ENCODE peak calls at places on chromosomes 7 and 10, in ten cellular contexts. F, Z, S, R, Q, Y, P, V, B and G are unnamed samples.

GRCh38 chr10:22791655-22792054 is 77.3 kb upstream of the PIP4K2A start:
- DNase-seq in Z (no peak), R (no peak), B (no peak), P (no peak), Q (no peak), V (no peak), F (no peak), Y (no peak), S (no peak), G (no peak)

GRCh38 chr7:100574362-100575205 is 884 bp upstream of the SAP25 start:
- DNase-seq in S (no peak), F (no peak), Z (no peak), Y (no peak), B (no peak), Q (no peak), P (no peak), R (no peak), V (no peak), G (no peak)

GRCh38 chr7:20785211-20786048 is 1.3 kb downstream of the SP8 start:
- DNase-seq in V (no peak), Q (no peak), Y (no peak), F (no peak), R (no peak), B (no peak), Z (no peak), P (peak; percentile 47), S (peak; percentile 71), G (no peak)

GRCh38 chr10:126516515-126516914 is 128.2 kb upstream of the ADAM12 start:
- DNase-seq in Y (no peak), F (no peak), S (no peak), Z (no peak), V (no peak), Q (no peak), B (no peak), R (no peak), P (no peak), G (no peak)

GRCh38 chr10:112738586-112739218 is 211.3 kb upstream of the TCF7L2 start:
- DNase-seq in S (peak; percentile 43), V (no peak), P (no peak), F (peak; percentile 10), Q (no peak), B (no peak), R (peak; percentile 71), Z (no peak), Y (no peak), G (no peak)

GRCh38 chr10:113424304-113424721 is 128.5 kb upstream of the HABP2 start:
- DNase-seq in Q (no peak), Z (no peak), R (no peak), P (peak; percentile 51), S (no peak), F (no peak), B (no peak), Y (no peak), V (no peak), G (no peak)

GRCh38 chr10:100482834-100483185 is 20.0 kb downstream of the WNT8B start:
- DNase-seq in Y (no peak), V (no peak), F (no peak), R (no peak), S (no peak), P (no peak), Q (no peak), Z (no peak), B (no peak), G (no peak)

GRCh38 chr7:117137868-117138267 is 184.6 kb downstream of the ST7 start:
- DNase-seq in B (no peak), Q (no peak), Y (no peak), Z (no peak), S (no peak), R (no peak), F (peak; percentile 63), V (no peak), P (no peak), G (no peak)

GRCh38 chr7:7146837-7147236 is 35.5 kb upstream of the C1GALT1 start:
- DNase-seq in Q (no peak), S (no peak), P (no peak), R (no peak), B (no peak), V (no peak), F (no peak), Y (no peak), Z (no peak), G (no peak)

GRCh38 chr7:92882760-92883159 is 46.4 kb upstream of the CDK6 start:
- DNase-seq in F (no peak), Z (no peak), P (no peak), S (no peak), B (no peak), Y (no peak), V (no peak), R (no peak), Q (no peak), G (no peak)

GRCh38 chr7:139034855-139035587 is 821 bp downstream of the ZC3HAV1L start:
- DNase-seq in S (peak; percentile 36), V (no peak), F (peak; percentile 40), P (peak; percentile 69), R (peak; percentile 27), Q (peak; percentile 46), B (peak; percentile 34), Y (no peak), Z (peak; percentile 49), G (peak; percentile 6)

GRCh38 chr7:128914566-128915151 is 4.2 kb upstream of the KCP start:
- DNase-seq in F (no peak), V (no peak), P (no peak), Q (no peak), Z (no peak), S (no peak), B (no peak), Y (no peak), R (no peak), G (no peak)

GRCh38 chr10:98104125-98104524 is 30.3 kb upstream of the R3HCC1L start:
- DNase-seq in B (no peak), Y (no peak), P (no peak), V (no peak), F (no peak), Q (no peak), S (no peak), R (no peak), Z (no peak), G (no peak)

GRCh38 chr10:95388539-95388938 is 97.7 kb upstream of the PDLIM1 start:
- DNase-seq in V (no peak), Q (no peak), F (peak; percentile 25), R (no peak), Z (peak; percentile 40), B (no peak), S (no peak), Y (no peak), P (no peak), G (no peak)

DNA sequence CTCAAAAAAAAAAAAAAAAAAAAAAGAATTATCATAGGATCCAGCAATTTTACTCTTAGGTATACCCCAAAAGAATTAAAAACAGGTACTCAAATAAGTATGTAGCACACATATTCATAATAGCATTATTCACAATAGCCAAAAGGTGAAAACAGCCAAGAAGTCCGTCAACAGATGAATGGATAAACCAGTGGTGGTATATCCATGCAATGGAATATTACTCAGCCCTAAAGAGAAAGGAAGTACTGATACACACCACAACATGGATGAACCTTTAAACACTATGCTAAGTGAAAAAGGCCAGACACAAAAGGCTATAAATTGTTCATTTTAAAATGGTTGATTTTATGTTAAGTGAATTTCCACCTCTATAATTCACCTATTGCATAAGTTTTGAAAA is 804.8 kb upstream of the AUTS2 start:
- DNase-seq in V (no peak), Y (no peak), F (no peak), B (no peak), S (no peak), P (no peak), Z (no peak), Q (no peak), R (no peak), G (no peak)
- H3K36me3 ChIP-seq in V (no peaks in the 10 kb centered on the region), Y (no peaks in the 10 kb centered on the region), F (no peaks in the 10 kb centered on the region), B (no peaks in the 10 kb centered on the region), S (no peaks in the 10 kb centered on the region), P (no peaks in the 10 kb centered on the region), Z (no peaks in the 10 kb centered on the region), Q (no peaks in the 10 kb centered on the region), R (no peaks in the 10 kb centered on the region), G (no peaks in the 10 kb centered on the region)

GRCh38 chr7:24192701-24193100 is 91.3 kb upstream of the NPY start:
- DNase-seq in S (no peak), B (no peak), Y (no peak), P (no peak), Q (no peak), Z (no peak), R (no peak), F (no peak), V (no peak), G (no peak)

GRCh38 chr7:24197852-24198251 is 86.1 kb upstream of the NPY start:
- DNase-seq in F (peak; percentile 79), V (no peak), R (no peak), B (no peak), P (peak; percentile 6), Y (no peak), S (no peak), Z (no peak), Q (no peak), G (no peak)

GRCh38 chr7:24192053-24192452 is 91.9 kb upstream of the NPY start:
- DNase-seq in B (no peak), V (no peak), Z (no peak), R (peak; percentile 5), Y (no peak), P (no peak), S (no peak), F (peak; percentile 92), Q (no peak), G (no peak)
- H3K4me3 ChIP-seq in B (no peak overlapping the region), V (no peak overlapping the region), Z (no peak overlapping the region), R (no peak overlapping the region), Y (no peak overlapping the region), P (no peak overlapping the region), S (no peak overlapping the region), F (no peak overlapping the region), Q (no peak overlapping the region), G (no peak overlapping the region)

GRCh38 chr7:130970196-130970595 is 236.2 kb upstream of the KLF14 start:
- DNase-seq in S (no peak), Q (no peak), P (no peak), F (no peak), R (no peak), B (no peak), V (no peak), Z (no peak), Y (no peak), G (no peak)
- H3K27ac ChIP-seq in S (no peak overlapping the region), Q (peak overlapping the region; percentile 16), P (peak overlapping the region; percentile 29), F (no peak overlapping the region), R (no peak overlapping the region), B (no peak overlapping the region), V (no peak overlapping the region), Z (no peak overlapping the region), Y (no peak overlapping the region), G (no peak overlapping the region)

DNA sequence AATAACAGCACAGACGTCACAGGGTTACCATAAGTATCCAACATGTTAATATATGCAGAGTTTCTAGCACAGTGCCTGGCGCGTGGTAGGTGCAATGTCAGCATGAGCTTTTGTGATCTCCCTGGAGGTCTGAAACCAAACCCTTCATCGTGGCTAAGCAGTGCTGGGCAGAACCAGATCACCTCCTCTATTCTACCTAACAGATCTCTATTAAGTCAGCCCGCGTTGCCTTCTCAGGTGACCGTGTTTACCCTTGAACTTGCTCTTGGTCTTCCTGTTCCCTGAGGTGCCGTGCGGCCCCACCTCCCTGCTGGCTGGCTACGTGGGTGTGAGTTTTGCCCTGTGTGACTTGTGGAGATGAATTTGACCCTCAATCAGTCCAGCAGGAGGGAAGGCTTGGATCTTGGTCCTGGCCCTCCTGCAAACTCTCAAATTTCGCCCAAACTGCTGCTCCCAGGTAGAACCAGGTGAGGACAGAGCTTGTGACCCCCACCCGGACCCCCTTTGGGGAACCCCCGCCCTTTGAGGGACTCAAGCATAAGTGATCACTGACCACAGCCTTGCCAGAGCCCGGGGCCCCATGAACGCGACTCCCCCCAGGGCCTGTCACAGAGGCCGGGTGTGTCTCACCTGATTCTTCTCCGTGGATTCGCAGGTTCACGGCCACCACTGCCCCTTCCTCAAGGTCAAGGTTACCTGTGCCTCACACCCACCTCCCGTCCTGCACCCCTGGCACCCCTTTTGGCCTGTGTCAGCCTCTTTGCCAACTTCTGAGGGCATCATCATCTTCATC is 54.2 kb downstream of the ELFN1 start:
- DNase-seq in P (no peak), R (no peak), Q (no peak), V (no peak), Z (no peak), F (no peak), B (no peak), S (no peak), Y (no peak), G (no peak)
- H3K36me3 ChIP-seq in P (no peaks in the 10 kb centered on the region), R (no peaks in the 10 kb centered on the region), Q (peaks cover 10% of the 10 kb centered on the region), V (no peaks in the 10 kb centered on the region), Z (no peaks in the 10 kb centered on the region), F (no peaks in the 10 kb centered on the region), B (no peaks in the 10 kb centered on the region), S (no peaks in the 10 kb centered on the region), Y (peaks cover 5% of the 10 kb centered on the region), G (no peaks in the 10 kb centered on the region)